ENCODE peak calls at places on chromosome 20, in four cellular contexts. One of them, this sample, is unnamed. For H3K36me3, the result is how much of the 10 kb centered on the place peaks cover.

GRCh38 chr20:53693265-53693871 is 99.7 kb upstream of the ZNF217 start:
- DNase-seq in lung: no peak
- DNase-seq in ovary: no peak
- DNase-seq in HepG2: no peak
- DNase-seq in this sample: no peak

GRCh38 chr20:37298190-37298939 is 8.9 kb downstream of the MANBAL start:
- DNase-seq in lung: no peak
- DNase-seq in ovary: no peak
- DNase-seq in HepG2: no peak
- DNase-seq in this sample: peak

GRCh38 chr20:45833030-45833882 is at the start of gene SNX21:
- DNase-seq in lung: peak
- DNase-seq in ovary: peak
- DNase-seq in HepG2: peak
- DNase-seq in this sample: peak

GRCh38 chr20:7392551-7392950 is 547.7 kb downstream of the HAO1 start:
- DNase-seq in lung: no peak
- DNase-seq in ovary: no peak
- DNase-seq in HepG2: no peak
- DNase-seq in this sample: peak

GRCh38 chr20:61263938-61264337 is 11.9 kb downstream of the CDH4 start:
- DNase-seq in lung: no peak
- DNase-seq in ovary: no peak
- DNase-seq in HepG2: no peak
- DNase-seq in this sample: no peak

GRCh38 chr20:48776306-48776705 is 51.5 kb downstream of the PREX1 start:
- DNase-seq in lung: no peak
- DNase-seq in ovary: no peak
- DNase-seq in HepG2: no peak
- DNase-seq in this sample: peak

GRCh38 chr20:51833326-51833725 is 31.0 kb upstream of the SALL4 start:
- DNase-seq in lung: no peak
- DNase-seq in ovary: no peak
- DNase-seq in HepG2: no peak
- DNase-seq in this sample: no peak

GRCh38 chr20:57743450-57744095 is 33.8 kb upstream of the PMEPA1 start:
- DNase-seq in lung: no peak
- DNase-seq in ovary: no peak
- DNase-seq in HepG2: no peak
- DNase-seq in this sample: no peak

GRCh38 chr20:62010551-62011402 is 54.9 kb downstream of the TAF4 start:
- DNase-seq in lung: peak
- DNase-seq in ovary: peak
- DNase-seq in HepG2: peak
- DNase-seq in this sample: peak

DNA sequence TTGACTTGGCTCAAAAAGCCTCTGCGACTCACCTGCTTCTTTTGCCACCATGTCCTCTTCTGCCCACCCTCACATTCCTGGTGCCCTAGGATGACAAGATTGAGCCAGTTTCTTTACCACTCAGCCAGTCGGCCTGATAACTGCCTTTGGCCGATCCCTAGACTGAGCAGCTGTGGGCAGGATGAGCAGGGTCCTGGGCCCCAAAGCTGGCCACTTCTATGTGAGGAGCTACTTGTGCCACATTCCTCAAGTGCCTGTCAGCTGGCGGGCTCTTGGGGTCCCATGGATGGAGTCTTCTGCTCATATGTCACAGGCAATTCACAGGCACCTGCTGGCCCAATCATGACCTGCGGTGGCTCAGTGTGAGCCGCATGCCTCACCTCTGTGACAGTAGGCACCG is 16.5 kb downstream of the DYNLRB1 start:
- DNase-seq in lung: no peak
- DNase-seq in ovary: no peak
- DNase-seq in HepG2: no peak
- DNase-seq in this sample: no peak
- H3K36me3 ChIP-seq in lung: under half
- H3K36me3 ChIP-seq in ovary: under half
- H3K36me3 ChIP-seq in HepG2: half or more
- H3K36me3 ChIP-seq in this sample: half or more

GRCh38 chr20:50322703-50323131 is 132.1 kb downstream of the CEBPB start:
- DNase-seq in lung: no peak
- DNase-seq in ovary: peak
- DNase-seq in HepG2: no peak
- DNase-seq in this sample: no peak

GRCh38 chr20:50321797-50322480 is 131.3 kb downstream of the CEBPB start:
- DNase-seq in lung: peak
- DNase-seq in ovary: peak
- DNase-seq in HepG2: no peak
- DNase-seq in this sample: no peak

GRCh38 chr20:50320005-50320909 is 129.6 kb downstream of the CEBPB start:
- DNase-seq in lung: no peak
- DNase-seq in ovary: no peak
- DNase-seq in HepG2: no peak
- DNase-seq in this sample: no peak

GRCh38 chr20:50323209-50323608 is 132.6 kb downstream of the CEBPB start:
- DNase-seq in lung: no peak
- DNase-seq in ovary: peak
- DNase-seq in HepG2: no peak
- DNase-seq in this sample: no peak

DNA sequence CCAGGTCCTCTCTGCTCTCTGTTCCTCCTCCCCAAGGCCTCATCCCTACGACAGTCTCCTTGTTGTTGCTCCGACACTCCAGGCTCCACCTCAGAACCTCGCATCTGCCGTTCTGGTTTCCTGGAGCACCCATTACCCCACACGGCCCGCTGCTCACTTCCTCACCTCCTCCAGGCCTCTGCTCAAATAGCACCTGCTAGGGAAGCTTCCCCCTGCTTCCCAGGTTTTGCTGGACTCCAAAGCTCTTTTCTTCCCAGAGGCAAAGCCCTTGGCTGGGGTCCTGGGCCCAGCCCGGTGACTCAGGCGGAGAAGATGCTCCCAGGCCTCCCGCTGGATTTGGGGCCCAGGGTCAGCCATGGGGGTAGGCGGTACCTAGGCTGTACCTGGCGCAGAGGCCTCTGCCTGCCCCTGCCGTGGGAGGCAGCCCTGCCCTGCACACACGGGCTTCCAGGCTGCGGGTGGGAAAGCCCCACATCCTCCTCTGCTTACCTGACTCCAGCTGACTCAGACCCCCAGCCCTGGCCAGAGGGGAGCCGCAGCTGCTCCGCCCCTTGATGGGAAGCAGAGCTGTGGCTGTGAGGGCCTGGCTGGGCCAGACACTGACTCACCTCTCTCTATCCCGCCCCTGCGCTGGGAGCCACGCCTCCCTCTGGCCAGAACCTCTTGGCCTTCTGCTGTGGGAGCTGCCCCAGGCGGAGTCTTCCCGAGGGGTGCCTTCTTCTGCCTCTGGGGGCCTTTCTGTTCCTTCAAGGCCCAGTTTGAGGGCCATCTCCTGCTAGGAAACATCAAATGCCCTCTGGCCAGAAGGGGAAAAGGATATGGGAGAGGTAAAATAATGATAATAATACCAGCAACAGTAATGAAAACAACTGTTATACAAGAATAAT is 130.5 kb downstream of the CEBPB start:
- DNase-seq in lung: peak
- DNase-seq in ovary: peak
- DNase-seq in HepG2: peak
- DNase-seq in this sample: peak
- H3K4me3 ChIP-seq in lung: peak
- H3K4me3 ChIP-seq in ovary: peak
- H3K4me3 ChIP-seq in HepG2: peak
- H3K4me3 ChIP-seq in this sample: peak

GRCh38 chr20:40416274-40416673 is 272.8 kb downstream of the MAFB start:
- DNase-seq in lung: no peak
- DNase-seq in ovary: no peak
- DNase-seq in HepG2: no peak
- DNase-seq in this sample: no peak

DNA sequence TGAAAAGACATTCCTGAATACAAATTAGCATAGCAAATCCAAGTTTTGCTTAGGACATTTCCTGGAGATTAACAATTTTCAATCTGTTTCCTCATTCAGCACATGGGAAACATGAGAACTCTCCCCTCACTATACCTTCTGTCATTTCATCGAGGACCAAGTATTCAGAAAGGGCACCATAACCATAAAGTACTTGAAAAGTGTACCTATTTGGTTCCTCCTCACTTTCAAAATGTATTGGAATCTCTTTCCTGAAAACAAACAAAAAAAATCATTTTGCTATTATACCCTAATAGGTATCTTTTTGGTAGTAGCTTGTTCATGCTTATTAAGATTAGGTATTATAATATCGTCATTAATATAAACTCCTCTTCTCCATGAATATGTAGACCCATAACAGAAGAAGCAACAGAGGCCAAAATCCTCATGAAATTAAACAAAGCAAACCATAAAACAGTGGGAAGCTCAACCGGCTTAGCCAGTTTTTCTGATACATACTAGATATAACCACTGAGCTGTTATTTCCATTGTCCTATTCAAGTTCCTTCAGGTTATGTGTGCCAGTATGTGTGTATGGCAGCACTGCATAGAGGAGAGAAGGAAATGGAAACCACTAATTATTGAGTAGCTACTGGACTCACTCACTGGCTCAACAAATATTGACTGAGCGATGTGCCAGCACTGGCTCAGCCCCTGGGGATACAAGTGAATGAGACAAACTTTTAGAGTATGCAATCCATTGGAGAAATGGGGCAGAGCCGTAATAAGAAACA is 274.0 kb downstream of the MAFB start:
- DNase-seq in lung: no peak
- DNase-seq in ovary: no peak
- DNase-seq in HepG2: no peak
- DNase-seq in this sample: no peak
- H3K27ac ChIP-seq in lung: no peak
- H3K27ac ChIP-seq in ovary: no peak
- H3K27ac ChIP-seq in HepG2: no peak
- H3K27ac ChIP-seq in this sample: no peak

GRCh38 chr20:63672666-63673065 is 14.6 kb downstream of the RTEL1 start:
- DNase-seq in lung: no peak
- DNase-seq in ovary: no peak
- DNase-seq in HepG2: no peak
- DNase-seq in this sample: no peak
- H3K36me3 ChIP-seq in lung: under half
- H3K36me3 ChIP-seq in ovary: under half
- H3K36me3 ChIP-seq in HepG2: under half
- H3K36me3 ChIP-seq in this sample: under half

GRCh38 chr20:63178889-63179751 is 36.8 kb downstream of the YTHDF1 start:
- DNase-seq in lung: no peak
- DNase-seq in ovary: no peak
- DNase-seq in HepG2: no peak
- DNase-seq in this sample: no peak
- H3K4me3 ChIP-seq in lung: no peak
- H3K4me3 ChIP-seq in ovary: no peak
- H3K4me3 ChIP-seq in HepG2: peak
- H3K4me3 ChIP-seq in this sample: no peak

DNA sequence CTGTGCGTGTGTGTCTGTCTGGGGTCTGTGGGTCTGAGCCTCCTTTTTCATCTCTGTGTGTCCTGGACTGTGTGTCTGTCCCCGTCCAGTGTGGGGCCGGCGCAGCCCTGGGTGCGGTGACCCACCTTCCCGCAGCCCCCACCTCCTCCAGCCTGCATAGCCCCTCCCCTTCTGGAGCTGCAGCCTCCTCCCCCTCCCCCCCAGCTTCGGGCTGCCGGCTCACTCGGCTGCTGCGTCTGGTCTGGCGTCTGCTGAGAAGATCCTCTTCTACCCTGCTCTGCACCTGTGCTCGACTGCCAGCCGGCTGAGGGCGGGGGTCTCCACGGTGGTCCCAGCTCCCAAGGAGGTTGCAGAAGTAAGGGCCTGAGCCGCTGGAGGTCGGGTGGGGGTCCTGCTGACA is 7.6 kb upstream of the LKAAEAR1 start:
- DNase-seq in lung: no peak
- DNase-seq in ovary: no peak
- DNase-seq in HepG2: no peak
- DNase-seq in this sample: no peak
- H3K27ac ChIP-seq in lung: no peak
- H3K27ac ChIP-seq in ovary: no peak
- H3K27ac ChIP-seq in HepG2: no peak
- H3K27ac ChIP-seq in this sample: no peak

This sample was measured in brain microvascular endothelial cell.